ENCODE peak calls at places on chromosomes 6 and 20, in ten cellular contexts. P is left ventricle myocardium inferior, I is psoas muscle, B is GM23338, Y is heart left ventricle, G is endothelial cell of umbilical vein, X is brain microvascular endothelial cell, Q is fibroblast of lung, H is kidney epithelial cell, W is heart right ventricle. U is an unnamed sample. For H3K36me3, the result is how much of the 10 kb centered on the place peaks cover.

GRCh38 chr6:160139420-160139851 is 17.8 kb downstream of the SLC22A1 start:
- DNase-seq in W (no peak), B (no peak), H (peak), Y (no peak), G (no peak), P (no peak), Q (peak), X (peak), I (no peak), U (peak)

GRCh38 chr20:1998193-1998520 is 4.3 kb upstream of the PDYN start:
- DNase-seq in X (no peak), G (no peak), Y (no peak), W (no peak), P (no peak), B (no peak), H (no peak), I (no peak), Q (no peak), U (no peak)

GRCh38 chr6:36315921-36316320 is 20.8 kb downstream of the BNIP5 start:
- DNase-seq in B (no peak), G (no peak), Q (no peak), I (no peak), H (no peak), X (no peak), Y (no peak), W (no peak), P (no peak), U (no peak)

GRCh38 chr6:25165181-25165580 is 114.0 kb upstream of the CARMIL1 start:
- DNase-seq in Q (no peak), W (no peak), Y (no peak), I (no peak), X (no peak), B (no peak), H (no peak), G (no peak), P (no peak), U (no peak)

GRCh38 chr20:20399705-20400104 is 31.8 kb downstream of the INSM1 start:
- DNase-seq in W (no peak), P (no peak), B (no peak), X (no peak), I (no peak), H (no peak), Q (no peak), G (no peak), Y (no peak), U (no peak)

GRCh38 chr6:153465050-153465449 is 334.0 kb upstream of the RGS17 start:
- DNase-seq in X (no peak), Y (no peak), B (no peak), P (no peak), I (no peak), H (no peak), Q (no peak), W (no peak), G (no peak), U (no peak)

GRCh38 chr20:20259534-20259933 is 108.4 kb upstream of the INSM1 start:
- DNase-seq in P (no peak), I (no peak), B (no peak), G (no peak), Y (no peak), H (no peak), W (no peak), X (no peak), Q (no peak), U (no peak)

GRCh38 chr6:107625264-107625663 is 135.3 kb downstream of the SOBP start:
- DNase-seq in Y (no peak), P (no peak), I (peak), W (no peak), B (no peak), Q (no peak), H (no peak), X (no peak), G (no peak), U (no peak)

GRCh38 chr6:23334360-23334759 is 765.0 kb downstream of the HDGFL1 start:
- DNase-seq in X (no peak), W (no peak), I (no peak), B (no peak), Y (no peak), G (no peak), Q (no peak), P (no peak), H (no peak), U (no peak)

GRCh38 chr20:56995635-56996075 is 270.8 kb downstream of the BMP7 start:
- DNase-seq in W (no peak), I (no peak), P (no peak), X (no peak), H (no peak), Q (no peak), Y (no peak), B (peak), G (no peak), U (no peak)

GRCh38 chr6:149963212-149963461 is 606 bp upstream of the ULBP1 start:
- DNase-seq in Q (peak), Y (no peak), H (peak), G (no peak), X (peak), I (no peak), B (peak), W (no peak), P (no peak), U (peak)

DNA sequence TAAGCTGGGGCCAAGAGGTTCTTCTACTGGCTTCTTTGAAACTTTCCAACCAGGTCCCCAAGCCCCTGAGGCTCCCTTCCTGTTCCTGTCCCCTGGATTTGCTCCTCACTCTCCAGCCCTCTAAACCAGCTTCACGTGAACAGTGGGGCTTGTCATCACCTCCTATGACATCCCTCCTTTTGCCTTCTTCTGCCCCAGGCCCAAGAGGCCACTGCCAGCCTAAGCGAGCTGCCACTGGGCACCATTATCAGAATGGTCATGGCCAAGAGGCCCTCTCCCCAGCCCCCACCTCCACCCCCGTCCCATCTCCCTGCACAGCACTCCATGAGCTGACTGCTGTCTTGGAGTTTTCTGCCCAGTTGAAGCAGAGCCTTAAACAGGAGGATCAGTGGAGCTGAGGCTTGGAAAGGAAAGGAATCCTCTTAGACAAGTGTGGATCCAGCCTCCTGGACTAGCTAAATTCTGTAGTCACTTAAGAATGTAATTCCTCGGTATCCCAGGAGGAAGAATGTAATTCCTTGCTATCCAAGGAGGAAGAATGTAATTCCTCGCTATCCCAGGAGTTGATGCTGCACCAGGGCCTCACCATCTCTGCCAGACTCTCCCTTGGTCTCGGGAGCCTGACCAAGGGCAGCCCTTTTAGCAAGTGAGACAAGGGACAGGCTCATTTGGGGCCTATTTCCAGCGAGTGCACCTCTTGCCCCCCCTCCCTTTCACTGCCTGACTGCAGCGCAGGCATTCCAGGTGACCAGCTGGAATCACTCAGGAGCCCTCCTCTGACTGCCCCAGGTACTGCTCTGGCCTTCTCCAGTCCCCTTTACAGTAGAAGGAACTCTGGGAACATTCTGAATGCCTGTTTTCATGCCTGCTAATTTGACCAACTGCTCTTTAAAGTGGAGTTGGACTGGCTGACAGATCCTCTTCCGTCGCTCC is 76.4 kb downstream of the TCP11 start:
- DNase-seq in I (no peak), X (no peak), Y (no peak), H (no peak), W (no peak), G (no peak), Q (no peak), B (no peak), P (no peak), U (no peak)
- TF ChIP-seq CTCF in I (no peak), X (no peak), Y (no peak), H (no peak), W (no peak), G (no peak), Q (no peak), B (peak), P (peak), U (no peak)

DNA sequence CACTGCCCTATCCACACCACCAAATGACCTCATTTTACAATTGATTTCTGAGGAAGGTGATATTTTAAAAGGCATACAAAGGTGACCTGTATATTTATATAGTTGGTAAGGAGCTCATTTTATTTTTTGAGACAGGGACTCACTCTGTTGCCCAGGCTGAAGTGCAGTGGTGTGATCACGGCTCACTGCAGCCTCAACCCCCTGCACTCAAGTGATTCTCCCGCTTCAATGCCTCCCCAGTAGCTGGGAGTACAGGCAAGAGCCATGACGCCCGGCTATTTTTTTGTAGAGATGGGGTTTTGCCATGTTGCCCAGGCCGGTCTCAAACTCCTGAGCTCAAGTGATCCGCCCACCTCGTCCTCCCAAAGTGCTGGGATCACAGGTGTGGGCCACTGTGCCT is 13.0 kb downstream of the NCOA5 start:
- DNase-seq in H (no peak), W (no peak), Y (no peak), G (no peak), B (no peak), X (no peak), Q (no peak), P (no peak), I (no peak), U (no peak)
- H3K36me3 ChIP-seq in H (under half), W (under half), Y (half or more), G (under half), B (under half), X (under half), Q (under half), P (under half), I (under half), U (under half)

GRCh38 chr6:28981833-28982475 is 23.2 kb downstream of the ZNF311 start:
- DNase-seq in W (peak), G (peak), P (peak), X (peak), I (peak), Y (peak), B (peak), H (no peak), Q (peak), U (peak)
- TF ChIP-seq CTCF in W (no peak), G (no peak), P (no peak), X (no peak), I (no peak), Y (no peak), B (no peak), H (no peak), Q (no peak), U (no peak)

GRCh38 chr6:90269334-90269733 is 27.3 kb downstream of the BACH2 start:
- DNase-seq in H (no peak), Y (no peak), W (no peak), X (no peak), P (no peak), B (no peak), I (no peak), Q (no peak), G (no peak), U (no peak)

GRCh38 chr6:90261801-90262200 is 34.8 kb downstream of the BACH2 start:
- DNase-seq in P (no peak), B (no peak), Q (no peak), I (no peak), G (no peak), W (no peak), X (no peak), Y (no peak), H (no peak), U (no peak)

GRCh38 chr6:90266845-90267621 is 29.6 kb downstream of the BACH2 start:
- DNase-seq in X (no peak), G (no peak), W (no peak), Y (no peak), B (no peak), I (no peak), P (no peak), H (no peak), Q (no peak), U (peak)

GRCh38 chr6:90268178-90268577 is 28.5 kb downstream of the BACH2 start:
- DNase-seq in Y (no peak), X (no peak), W (no peak), Q (no peak), G (no peak), H (no peak), P (no peak), B (no peak), I (no peak), U (no peak)

GRCh38 chr6:90263653-90264052 is 33.0 kb downstream of the BACH2 start:
- DNase-seq in Q (peak), I (no peak), B (no peak), Y (no peak), G (no peak), H (no peak), P (no peak), W (no peak), X (no peak), U (no peak)
- H3K36me3 ChIP-seq in Q (under half), I (under half), B (under half), Y (under half), G (under half), H (under half), P (under half), W (under half), X (under half), U (under half)

GRCh38 chr6:134331255-134331654 is 13.3 kb upstream of the SGK1 start:
- DNase-seq in I (no peak), B (no peak), W (no peak), Q (no peak), Y (no peak), H (no peak), P (no peak), X (no peak), G (no peak), U (no peak)
- TF ChIP-seq CTCF in I (no peak), B (no peak), W (no peak), Q (no peak), Y (no peak), H (no peak), P (no peak), X (no peak), G (no peak), U (no peak)

U was measured in bronchial epithelial cell.